ENCODE peak calls at places on chromosomes 6 and 20, in six cellular contexts. One of them, this sample, is unnamed.

GRCh38 chr20:38331245-38331644 is 15.0 kb upstream of the LBP start:
- DNase-seq in AG04450: no peak
- DNase-seq in HCT116: no peak
- DNase-seq in A549: no peak
- DNase-seq in stomach: no peak
- DNase-seq in ascending aorta: no peak
- DNase-seq in this sample: no peak

GRCh38 chr6:40587240-40588069 is at the start of gene LRFN2:
- DNase-seq in AG04450: peak
- DNase-seq in HCT116: peak
- DNase-seq in A549: peak
- DNase-seq in stomach: peak
- DNase-seq in ascending aorta: peak
- DNase-seq in this sample: peak

GRCh38 chr6:72748759-72749158 is 126.9 kb downstream of the KCNQ5 start:
- DNase-seq in AG04450: peak
- DNase-seq in HCT116: no peak
- DNase-seq in A549: peak
- DNase-seq in stomach: no peak
- DNase-seq in ascending aorta: no peak
- DNase-seq in this sample: peak

GRCh38 chr6:27593200-27593818 is 120.4 kb upstream of the ZNF184 start:
- DNase-seq in AG04450: no peak
- DNase-seq in HCT116: no peak
- DNase-seq in A549: no peak
- DNase-seq in stomach: no peak
- DNase-seq in ascending aorta: no peak
- DNase-seq in this sample: no peak

GRCh38 chr20:57806975-57807374 is 97.2 kb upstream of the PMEPA1 start:
- DNase-seq in AG04450: no peak
- DNase-seq in HCT116: no peak
- DNase-seq in A549: no peak
- DNase-seq in stomach: no peak
- DNase-seq in ascending aorta: no peak
- DNase-seq in this sample: no peak

GRCh38 chr20:52824494-52825216 is 147.5 kb upstream of the TSHZ2 start:
- DNase-seq in AG04450: no peak
- DNase-seq in HCT116: no peak
- DNase-seq in A549: no peak
- DNase-seq in stomach: no peak
- DNase-seq in ascending aorta: no peak
- DNase-seq in this sample: no peak

GRCh38 chr6:68237205-68237604 is 397.9 kb upstream of the ADGRB3 start:
- DNase-seq in AG04450: no peak
- DNase-seq in HCT116: no peak
- DNase-seq in A549: no peak
- DNase-seq in stomach: no peak
- DNase-seq in ascending aorta: no peak
- DNase-seq in this sample: no peak

GRCh38 chr6:92828786-92829185 is 590.6 kb downstream of the EPHA7 start:
- DNase-seq in AG04450: no peak
- DNase-seq in HCT116: no peak
- DNase-seq in A549: no peak
- DNase-seq in stomach: no peak
- DNase-seq in ascending aorta: no peak
- DNase-seq in this sample: no peak

GRCh38 chr20:8305449-8305978 is 173.4 kb downstream of the PLCB1 start:
- DNase-seq in AG04450: no peak
- DNase-seq in HCT116: peak
- DNase-seq in A549: peak
- DNase-seq in stomach: peak
- DNase-seq in ascending aorta: peak
- DNase-seq in this sample: peak

GRCh38 chr6:116247285-116247684 is 6.6 kb downstream of the TSPYL4 start:
- DNase-seq in AG04450: no peak
- DNase-seq in HCT116: no peak
- DNase-seq in A549: no peak
- DNase-seq in stomach: no peak
- DNase-seq in ascending aorta: no peak
- DNase-seq in this sample: no peak
- H3K27ac ChIP-seq in AG04450: no peak
- H3K27ac ChIP-seq in HCT116: no peak
- H3K27ac ChIP-seq in A549: no peak
- H3K27ac ChIP-seq in stomach: no peak
- H3K27ac ChIP-seq in ascending aorta: no peak
- H3K27ac ChIP-seq in this sample: no peak

DNA sequence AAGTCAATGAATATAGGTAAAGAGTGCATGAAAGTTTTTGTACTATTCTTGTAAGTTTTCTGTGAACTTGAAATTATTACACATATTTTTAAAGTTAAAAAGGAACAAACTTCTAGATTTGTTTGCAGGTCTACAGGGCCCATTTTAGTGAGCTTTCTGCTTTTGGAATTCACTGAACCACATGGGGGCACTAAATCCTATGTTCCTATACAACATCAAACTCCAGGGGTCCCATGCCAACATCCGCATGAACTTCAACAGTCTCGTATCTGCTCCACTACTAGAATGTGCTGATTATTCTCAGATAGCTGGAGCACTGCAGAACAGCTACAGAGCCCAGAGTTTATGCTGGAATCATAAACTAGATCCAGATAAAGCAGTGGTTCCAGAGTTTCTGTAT is 347.9 kb upstream of the SPTLC3 start:
- DNase-seq in AG04450: no peak
- DNase-seq in HCT116: no peak
- DNase-seq in A549: no peak
- DNase-seq in stomach: no peak
- DNase-seq in ascending aorta: peak
- DNase-seq in this sample: no peak
- TF ChIP-seq CTCF in AG04450: no peak
- TF ChIP-seq CTCF in HCT116: peak
- TF ChIP-seq CTCF in A549: no peak
- TF ChIP-seq CTCF in stomach: no peak
- TF ChIP-seq CTCF in ascending aorta: peak
- TF ChIP-seq CTCF in this sample: no peak

GRCh38 chr6:146861716-146862115 is 262.9 kb downstream of the ADGB start:
- DNase-seq in AG04450: no peak
- DNase-seq in HCT116: no peak
- DNase-seq in A549: no peak
- DNase-seq in stomach: no peak
- DNase-seq in ascending aorta: no peak
- DNase-seq in this sample: no peak
- H3K27ac ChIP-seq in AG04450: no peak
- H3K27ac ChIP-seq in HCT116: no peak
- H3K27ac ChIP-seq in A549: no peak
- H3K27ac ChIP-seq in stomach: no peak
- H3K27ac ChIP-seq in ascending aorta: no peak
- H3K27ac ChIP-seq in this sample: no peak

GRCh38 chr20:46081074-46081473 is 8.7 kb downstream of the NCOA5 start:
- DNase-seq in AG04450: no peak
- DNase-seq in HCT116: no peak
- DNase-seq in A549: no peak
- DNase-seq in stomach: no peak
- DNase-seq in ascending aorta: no peak
- DNase-seq in this sample: no peak

GRCh38 chr20:46074006-46074405 is 15.8 kb downstream of the NCOA5 start:
- DNase-seq in AG04450: no peak
- DNase-seq in HCT116: no peak
- DNase-seq in A549: no peak
- DNase-seq in stomach: no peak
- DNase-seq in ascending aorta: no peak
- DNase-seq in this sample: no peak

GRCh38 chr20:46076806-46077205 is 13.0 kb downstream of the NCOA5 start:
- DNase-seq in AG04450: no peak
- DNase-seq in HCT116: no peak
- DNase-seq in A549: no peak
- DNase-seq in stomach: no peak
- DNase-seq in ascending aorta: no peak
- DNase-seq in this sample: no peak

GRCh38 chr20:46078954-46079353 is 10.8 kb downstream of the NCOA5 start:
- DNase-seq in AG04450: no peak
- DNase-seq in HCT116: no peak
- DNase-seq in A549: no peak
- DNase-seq in stomach: no peak
- DNase-seq in ascending aorta: no peak
- DNase-seq in this sample: no peak

GRCh38 chr20:46077642-46078305 is 12.0 kb downstream of the NCOA5 start:
- DNase-seq in AG04450: no peak
- DNase-seq in HCT116: no peak
- DNase-seq in A549: no peak
- DNase-seq in stomach: no peak
- DNase-seq in ascending aorta: no peak
- DNase-seq in this sample: no peak
- TF ChIP-seq CTCF in AG04450: no peak
- TF ChIP-seq CTCF in HCT116: no peak
- TF ChIP-seq CTCF in A549: no peak
- TF ChIP-seq CTCF in stomach: no peak
- TF ChIP-seq CTCF in ascending aorta: no peak
- TF ChIP-seq CTCF in this sample: no peak

DNA sequence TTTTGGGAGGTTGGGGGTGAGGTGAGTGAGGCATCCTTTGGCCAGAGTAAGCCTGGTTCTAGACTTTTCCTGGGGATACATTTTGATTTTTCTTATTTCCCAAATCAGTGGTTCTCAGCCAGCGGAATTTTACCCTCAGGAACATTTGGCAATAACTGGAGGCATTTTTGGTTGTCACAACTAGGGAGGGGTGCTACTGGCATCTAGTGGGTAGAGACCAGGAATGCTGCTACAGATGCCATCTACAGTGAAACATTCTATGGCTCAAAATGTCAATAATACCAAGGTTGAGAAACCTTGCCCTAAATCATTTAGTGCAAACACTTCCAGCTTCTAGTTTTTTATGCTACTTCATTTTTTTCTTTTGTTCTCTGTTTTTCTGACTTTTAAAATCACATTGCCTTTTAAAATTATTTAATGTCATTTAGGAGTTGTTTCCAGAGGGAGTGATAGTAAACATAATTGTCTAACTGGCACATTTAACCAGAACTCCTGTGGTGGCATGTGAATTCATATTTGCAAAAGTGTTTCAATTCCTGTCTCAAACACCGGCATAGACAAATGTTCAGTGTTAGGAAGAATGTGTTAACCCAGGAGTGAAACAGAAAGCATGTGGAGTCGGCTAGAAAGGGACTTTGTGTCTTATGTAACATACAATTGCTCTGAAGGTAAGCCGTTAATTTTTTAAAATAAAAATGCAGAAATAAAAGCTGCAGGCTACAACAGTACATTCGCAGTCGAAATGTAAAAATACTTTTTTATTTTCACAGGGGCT is 59.0 kb downstream of the QRSL1 start:
- DNase-seq in AG04450: no peak
- DNase-seq in HCT116: no peak
- DNase-seq in A549: peak
- DNase-seq in stomach: no peak
- DNase-seq in ascending aorta: no peak
- DNase-seq in this sample: no peak
- H3K27ac ChIP-seq in AG04450: no peak
- H3K27ac ChIP-seq in HCT116: no peak
- H3K27ac ChIP-seq in A549: peak
- H3K27ac ChIP-seq in stomach: no peak
- H3K27ac ChIP-seq in ascending aorta: no peak
- H3K27ac ChIP-seq in this sample: no peak

DNA sequence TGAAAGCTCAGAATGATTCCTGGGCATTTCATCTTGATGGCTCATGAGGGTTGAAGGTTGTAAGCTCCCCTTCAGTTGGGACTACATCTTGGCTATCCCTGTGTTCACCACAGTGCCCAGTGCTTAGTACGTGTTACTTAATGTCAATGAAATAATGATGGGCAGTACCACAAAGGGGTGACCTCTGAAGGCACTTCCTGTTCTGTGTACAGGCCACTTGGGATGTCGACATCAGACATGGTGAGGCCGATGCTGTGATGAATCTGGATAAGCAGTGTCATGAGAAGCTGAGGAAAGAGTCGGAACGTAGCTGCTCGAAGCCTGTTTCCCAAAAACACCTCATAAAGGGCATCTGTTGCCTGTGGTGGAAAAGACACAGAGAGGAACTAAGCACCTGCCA is 27.6 kb upstream of the RBL1 start:
- DNase-seq in AG04450: no peak
- DNase-seq in HCT116: no peak
- DNase-seq in A549: peak
- DNase-seq in stomach: no peak
- DNase-seq in ascending aorta: no peak
- DNase-seq in this sample: no peak
- TF ChIP-seq CTCF in AG04450: no peak
- TF ChIP-seq CTCF in HCT116: no peak
- TF ChIP-seq CTCF in A549: no peak
- TF ChIP-seq CTCF in stomach: no peak
- TF ChIP-seq CTCF in ascending aorta: no peak
- TF ChIP-seq CTCF in this sample: no peak

DNA sequence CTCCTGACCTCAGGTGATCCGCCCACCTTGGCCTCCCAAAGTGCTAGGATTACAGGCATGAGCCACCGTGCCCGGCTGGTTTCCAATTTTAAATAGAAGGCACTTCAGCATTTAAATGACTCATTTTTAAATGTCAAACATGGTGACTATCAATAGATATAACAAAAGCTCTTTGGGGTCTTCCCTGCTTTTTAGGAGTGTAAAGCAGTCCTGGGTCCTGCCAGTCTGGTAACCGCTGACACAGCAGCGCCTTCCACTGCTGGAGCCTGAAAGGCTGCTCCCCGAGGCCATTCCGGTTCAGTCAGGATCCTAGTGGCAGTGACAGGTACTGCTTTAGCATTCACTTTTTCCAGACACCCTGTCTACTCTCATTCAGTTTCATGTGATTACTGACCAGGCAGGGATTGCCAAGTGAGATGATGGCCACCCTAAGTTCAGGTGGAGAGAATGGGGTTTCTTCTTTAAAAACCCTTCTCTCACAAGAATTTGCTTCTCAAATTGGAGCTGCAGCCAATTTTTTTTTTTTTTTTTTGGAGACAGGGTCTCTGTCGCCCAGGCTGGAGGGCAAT is 5.1 kb downstream of the DIDO1 start:
- DNase-seq in AG04450: no peak
- DNase-seq in HCT116: peak
- DNase-seq in A549: peak
- DNase-seq in stomach: peak
- DNase-seq in ascending aorta: no peak
- DNase-seq in this sample: peak
- H3K27ac ChIP-seq in AG04450: no peak
- H3K27ac ChIP-seq in HCT116: no peak
- H3K27ac ChIP-seq in A549: no peak
- H3K27ac ChIP-seq in stomach: peak
- H3K27ac ChIP-seq in ascending aorta: peak
- H3K27ac ChIP-seq in this sample: peak